ENCODE peak calls at places on chromosomes 13 and 19, in eight cellular contexts. One of them, this sample, is unnamed.

GRCh38 chr13:48334534-48335127 is 31.1 kb downstream of the RB1 start:
- DNase-seq in HCT116: peak; percentile 19
- DNase-seq in neural progenitor cell: peak; percentile 31
- DNase-seq in SK-N-SH: peak; percentile 15
- DNase-seq in GM23338: peak; percentile 45
- DNase-seq in GM23248: peak; percentile 59
- DNase-seq in PC-3: peak; percentile 49
- DNase-seq in OCI-LY7: peak; percentile 65
- DNase-seq in this sample: peak; percentile 39

GRCh38 chr13:43180036-43180660 is 156.8 kb downstream of the DNAJC15 start:
- DNase-seq in SK-N-SH: no peak
- DNase-seq in HCT116: no peak
- DNase-seq in PC-3: no peak
- DNase-seq in neural progenitor cell: no peak
- DNase-seq in OCI-LY7: no peak
- DNase-seq in GM23338: no peak
- DNase-seq in GM23248: no peak
- DNase-seq in this sample: no peak

GRCh38 chr13:74115138-74115537 is 19.1 kb downstream of the KLF12 start:
- DNase-seq in neural progenitor cell: no peak
- DNase-seq in PC-3: peak; percentile 52
- DNase-seq in HCT116: no peak
- DNase-seq in SK-N-SH: no peak
- DNase-seq in GM23248: peak; percentile 83
- DNase-seq in GM23338: no peak
- DNase-seq in OCI-LY7: no peak
- DNase-seq in this sample: no peak

GRCh38 chr13:45695198-45695730 is 6.9 kb upstream of the CBY2 start:
- DNase-seq in HCT116: no peak
- DNase-seq in SK-N-SH: no peak
- DNase-seq in GM23248: peak; percentile 38
- DNase-seq in OCI-LY7: no peak
- DNase-seq in PC-3: no peak
- DNase-seq in neural progenitor cell: no peak
- DNase-seq in GM23338: no peak
- DNase-seq in this sample: no peak

GRCh38 chr19:28864577-28865042 is 348.3 kb downstream of the UQCRFS1 start:
- DNase-seq in OCI-LY7: no peak
- DNase-seq in SK-N-SH: no peak
- DNase-seq in PC-3: no peak
- DNase-seq in HCT116: no peak
- DNase-seq in neural progenitor cell: no peak
- DNase-seq in GM23338: no peak
- DNase-seq in GM23248: no peak
- DNase-seq in this sample: no peak

GRCh38 chr19:3162418-3163229 is 15.9 kb upstream of the S1PR4 start:
- DNase-seq in HCT116: no peak
- DNase-seq in OCI-LY7: peak; percentile 55
- DNase-seq in GM23248: peak; percentile 56
- DNase-seq in PC-3: peak; percentile 14
- DNase-seq in SK-N-SH: peak; percentile 66
- DNase-seq in neural progenitor cell: no peak
- DNase-seq in GM23338: peak; percentile 52
- DNase-seq in this sample: no peak

GRCh38 chr19:3386447-3387234 is 20.3 kb downstream of the NFIC start:
- DNase-seq in HCT116: no peak
- DNase-seq in PC-3: no peak
- DNase-seq in SK-N-SH: peak; percentile 87
- DNase-seq in GM23248: no peak
- DNase-seq in neural progenitor cell: no peak
- DNase-seq in GM23338: no peak
- DNase-seq in OCI-LY7: no peak
- DNase-seq in this sample: no peak

GRCh38 chr19:12295191-12295590 is 508 bp upstream of the ZNF44 start:
- DNase-seq in OCI-LY7: no peak
- DNase-seq in HCT116: no peak
- DNase-seq in PC-3: no peak
- DNase-seq in neural progenitor cell: no peak
- DNase-seq in SK-N-SH: no peak
- DNase-seq in GM23248: peak; percentile 22
- DNase-seq in GM23338: no peak
- DNase-seq in this sample: peak; percentile 8

GRCh38 chr19:32022946-32023832 is 322.2 kb upstream of the ZNF507 start:
- DNase-seq in HCT116: no peak
- DNase-seq in neural progenitor cell: peak; percentile 29
- DNase-seq in OCI-LY7: no peak
- DNase-seq in GM23248: no peak
- DNase-seq in PC-3: no peak
- DNase-seq in SK-N-SH: peak; percentile 62
- DNase-seq in GM23338: peak; percentile 26
- DNase-seq in this sample: no peak

GRCh38 chr19:51724543-51724942 is 752 bp upstream of the HAS1 start:
- DNase-seq in GM23248: peak; percentile 69
- DNase-seq in neural progenitor cell: no peak
- DNase-seq in GM23338: no peak
- DNase-seq in OCI-LY7: no peak
- DNase-seq in PC-3: no peak
- DNase-seq in SK-N-SH: no peak
- DNase-seq in HCT116: no peak
- DNase-seq in this sample: no peak

GRCh38 chr13:83215627-83216026 is 666.6 kb downstream of the SLITRK1 start:
- DNase-seq in neural progenitor cell: no peak
- DNase-seq in GM23338: no peak
- DNase-seq in SK-N-SH: no peak
- DNase-seq in OCI-LY7: no peak
- DNase-seq in PC-3: peak; percentile 57
- DNase-seq in HCT116: no peak
- DNase-seq in GM23248: peak; percentile 81
- DNase-seq in this sample: no peak

GRCh38 chr19:7348587-7349230 is at the start of gene ARHGEF18:
- DNase-seq in PC-3: no peak
- DNase-seq in GM23338: no peak
- DNase-seq in neural progenitor cell: no peak
- DNase-seq in GM23248: no peak
- DNase-seq in SK-N-SH: no peak
- DNase-seq in OCI-LY7: peak; percentile 97
- DNase-seq in HCT116: no peak
- DNase-seq in this sample: no peak

GRCh38 chr19:11736696-11737095 is 2.0 kb downstream of the ZNF823 start:
- DNase-seq in neural progenitor cell: no peak
- DNase-seq in OCI-LY7: peak; percentile 23
- DNase-seq in HCT116: no peak
- DNase-seq in SK-N-SH: peak; percentile 21
- DNase-seq in GM23338: peak; percentile 3
- DNase-seq in GM23248: peak; percentile 81
- DNase-seq in PC-3: peak; percentile 38
- DNase-seq in this sample: peak; percentile 27

GRCh38 chr13:34320084-34320483 is 502.1 kb downstream of the RFC3 start:
- DNase-seq in GM23338: no peak
- DNase-seq in SK-N-SH: no peak
- DNase-seq in HCT116: no peak
- DNase-seq in PC-3: no peak
- DNase-seq in OCI-LY7: no peak
- DNase-seq in neural progenitor cell: no peak
- DNase-seq in GM23248: no peak
- DNase-seq in this sample: no peak

GRCh38 chr13:95494082-95494681 is 58.3 kb upstream of the CLDN10 start:
- DNase-seq in HCT116: peak; percentile 62
- DNase-seq in neural progenitor cell: peak; percentile 58
- DNase-seq in OCI-LY7: peak; percentile 29
- DNase-seq in GM23338: peak; percentile 77
- DNase-seq in GM23248: peak; percentile 54
- DNase-seq in PC-3: peak; percentile 83
- DNase-seq in SK-N-SH: peak; percentile 62
- DNase-seq in this sample: peak; percentile 66

GRCh38 chr19:31146546-31147183 is 202.6 kb downstream of the TSHZ3 start:
- DNase-seq in SK-N-SH: no peak
- DNase-seq in GM23248: peak; percentile 72
- DNase-seq in PC-3: no peak
- DNase-seq in neural progenitor cell: no peak
- DNase-seq in GM23338: peak; percentile 36
- DNase-seq in OCI-LY7: no peak
- DNase-seq in HCT116: no peak
- DNase-seq in this sample: no peak

GRCh38 chr19:55146648-55147218 is 2.3 kb downstream of the TNNT1 start:
- DNase-seq in OCI-LY7: peak; percentile 42
- DNase-seq in GM23338: peak; percentile 96
- DNase-seq in HCT116: peak; percentile 61
- DNase-seq in GM23248: peak; percentile 16
- DNase-seq in SK-N-SH: peak; percentile 70
- DNase-seq in neural progenitor cell: peak; percentile 91
- DNase-seq in PC-3: peak; percentile 84
- DNase-seq in this sample: peak; percentile 44

GRCh38 chr13:83634601-83635000 is 247.7 kb downstream of the SLITRK1 start:
- DNase-seq in neural progenitor cell: peak; percentile 5
- DNase-seq in PC-3: no peak
- DNase-seq in SK-N-SH: no peak
- DNase-seq in HCT116: no peak
- DNase-seq in OCI-LY7: no peak
- DNase-seq in GM23338: no peak
- DNase-seq in GM23248: no peak
- DNase-seq in this sample: no peak

GRCh38 chr19:35740423-35741215 is 1.6 kb downstream of the IGFLR1 start:
- DNase-seq in GM23248: peak; percentile 99
- DNase-seq in OCI-LY7: peak; percentile 97
- DNase-seq in SK-N-SH: peak; percentile 99
- DNase-seq in GM23338: peak; percentile 99
- DNase-seq in neural progenitor cell: peak; percentile 99
- DNase-seq in PC-3: peak; percentile 91
- DNase-seq in HCT116: peak; percentile 87
- DNase-seq in this sample: peak; percentile 99
- H3K27ac ChIP-seq in GM23248: peak overlapping the region; percentile 56
- H3K27ac ChIP-seq in OCI-LY7: peak overlapping the region; percentile 86
- H3K27ac ChIP-seq in SK-N-SH: peak overlapping the region; percentile 90
- H3K27ac ChIP-seq in GM23338: peak overlapping the region; percentile 96
- H3K27ac ChIP-seq in neural progenitor cell: peak overlapping the region; percentile 81
- H3K27ac ChIP-seq in PC-3: no peak overlapping the region
- H3K27ac ChIP-seq in HCT116: peak overlapping the region; percentile 73
- H3K27ac ChIP-seq in this sample: peak overlapping the region; percentile 50

GRCh38 chr13:110685305-110685704 is 20.6 kb downstream of the CARS2 start:
- DNase-seq in OCI-LY7: no peak
- DNase-seq in GM23338: no peak
- DNase-seq in neural progenitor cell: no peak
- DNase-seq in HCT116: no peak
- DNase-seq in SK-N-SH: no peak
- DNase-seq in GM23248: no peak
- DNase-seq in PC-3: no peak
- DNase-seq in this sample: peak; percentile 67

GRCh38 chr13:110683203-110683883 is 22.6 kb downstream of the CARS2 start:
- DNase-seq in GM23338: peak; percentile 45
- DNase-seq in OCI-LY7: no peak
- DNase-seq in SK-N-SH: no peak
- DNase-seq in HCT116: peak; percentile 8
- DNase-seq in PC-3: peak; percentile 19
- DNase-seq in neural progenitor cell: no peak
- DNase-seq in GM23248: peak; percentile 55
- DNase-seq in this sample: no peak

GRCh38 chr13:110683921-110684320 is 22.0 kb downstream of the CARS2 start:
- DNase-seq in GM23338: no peak
- DNase-seq in SK-N-SH: no peak
- DNase-seq in neural progenitor cell: no peak
- DNase-seq in OCI-LY7: no peak
- DNase-seq in HCT116: no peak
- DNase-seq in GM23248: no peak
- DNase-seq in PC-3: no peak
- DNase-seq in this sample: no peak

GRCh38 chr13:110682746-110683145 is 23.2 kb downstream of the CARS2 start:
- DNase-seq in neural progenitor cell: no peak
- DNase-seq in HCT116: no peak
- DNase-seq in OCI-LY7: no peak
- DNase-seq in SK-N-SH: no peak
- DNase-seq in GM23248: no peak
- DNase-seq in PC-3: no peak
- DNase-seq in GM23338: no peak
- DNase-seq in this sample: no peak

GRCh38 chr13:110684388-110685056 is 21.4 kb downstream of the CARS2 start:
- DNase-seq in SK-N-SH: no peak
- DNase-seq in GM23248: no peak
- DNase-seq in neural progenitor cell: no peak
- DNase-seq in PC-3: no peak
- DNase-seq in GM23338: no peak
- DNase-seq in HCT116: no peak
- DNase-seq in OCI-LY7: no peak
- DNase-seq in this sample: peak; percentile 27
- TF ChIP-seq EZH2phosphoT487 in SK-N-SH: no peak
- TF ChIP-seq EZH2phosphoT487 in GM23248: no peak
- TF ChIP-seq EZH2phosphoT487 in neural progenitor cell: no peak
- TF ChIP-seq EZH2phosphoT487 in PC-3: no peak
- TF ChIP-seq EZH2phosphoT487 in GM23338: no peak
- TF ChIP-seq EZH2phosphoT487 in HCT116: no peak
- TF ChIP-seq EZH2phosphoT487 in OCI-LY7: no peak
- TF ChIP-seq EZH2phosphoT487 in this sample: peak; percentile 92

DNA sequence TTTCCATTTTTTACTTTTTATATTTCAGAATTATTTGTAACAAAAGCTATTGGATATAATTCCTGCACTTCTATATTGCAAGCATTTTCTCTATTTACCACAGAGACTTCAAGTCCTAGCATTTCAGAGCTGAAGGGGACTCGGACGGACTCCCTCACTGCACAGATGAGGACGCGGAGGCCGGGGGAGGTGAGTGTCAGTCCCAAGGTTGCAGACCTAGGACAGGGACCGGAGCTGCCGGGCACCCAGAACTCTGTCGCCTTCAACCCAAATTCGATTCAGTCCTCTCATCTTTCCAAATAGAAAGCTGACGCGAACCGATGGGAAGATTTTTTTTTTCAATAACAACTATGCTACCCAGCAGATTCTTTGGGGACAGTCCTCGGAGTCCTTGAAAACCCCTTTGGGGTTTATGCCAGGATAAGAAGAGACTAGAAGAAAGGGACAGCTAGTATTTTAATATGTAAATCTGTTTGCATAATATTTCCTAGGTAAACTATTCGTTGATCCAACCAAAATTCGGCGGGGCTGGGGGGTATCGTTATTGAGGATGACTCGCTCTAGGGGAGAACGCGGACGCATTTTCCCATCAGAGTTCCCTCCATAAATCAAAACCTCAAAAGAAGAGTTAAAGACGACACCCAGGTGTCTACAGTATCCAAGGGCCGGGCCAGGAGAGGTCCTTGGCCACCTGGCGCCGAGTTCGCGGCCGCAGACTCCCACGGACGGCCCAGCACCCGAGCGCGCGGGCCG is 804 bp downstream of the FLT3 start:
- DNase-seq in GM23248: no peak
- DNase-seq in PC-3: no peak
- DNase-seq in OCI-LY7: no peak
- DNase-seq in SK-N-SH: no peak
- DNase-seq in neural progenitor cell: peak; percentile 23
- DNase-seq in GM23338: peak; percentile 20
- DNase-seq in HCT116: no peak
- DNase-seq in this sample: no peak
- H3K4me3 ChIP-seq in GM23248: peak overlapping the region; percentile 45
- H3K4me3 ChIP-seq in PC-3: no peak overlapping the region
- H3K4me3 ChIP-seq in OCI-LY7: no peak overlapping the region
- H3K4me3 ChIP-seq in SK-N-SH: peak overlapping the region; percentile 21
- H3K4me3 ChIP-seq in neural progenitor cell: peak overlapping the region; percentile 64
- H3K4me3 ChIP-seq in GM23338: peak overlapping the region; percentile 82
- H3K4me3 ChIP-seq in HCT116: peak overlapping the region; percentile 53
- H3K4me3 ChIP-seq in this sample: peak overlapping the region; percentile 36

DNA sequence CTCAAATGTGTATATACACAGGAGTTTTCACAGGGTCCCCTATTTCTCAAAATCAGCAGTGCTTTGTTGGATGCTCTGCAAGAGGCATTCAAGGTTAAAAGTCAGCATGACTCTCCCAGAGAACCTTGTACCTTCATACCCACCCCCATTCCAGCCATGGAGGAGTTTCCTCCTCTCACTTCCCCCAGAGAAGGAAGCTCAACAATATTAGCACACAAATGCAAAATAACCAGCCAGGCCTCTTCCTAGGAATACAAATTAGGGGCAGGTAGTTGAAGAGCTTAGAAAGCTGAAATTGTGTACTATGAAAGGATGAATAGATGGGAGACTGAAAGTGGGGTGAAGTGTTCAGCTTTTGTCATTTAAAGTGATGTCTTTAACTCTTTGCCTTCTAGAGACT is 43.8 kb downstream of the SPRY2 start:
- DNase-seq in OCI-LY7: no peak
- DNase-seq in neural progenitor cell: no peak
- DNase-seq in GM23248: no peak
- DNase-seq in HCT116: no peak
- DNase-seq in SK-N-SH: no peak
- DNase-seq in PC-3: no peak
- DNase-seq in GM23338: peak; percentile 79
- DNase-seq in this sample: peak; percentile 8
- H3K27ac ChIP-seq in OCI-LY7: no peak overlapping the region
- H3K27ac ChIP-seq in neural progenitor cell: no peak overlapping the region
- H3K27ac ChIP-seq in GM23248: no peak overlapping the region
- H3K27ac ChIP-seq in HCT116: no peak overlapping the region
- H3K27ac ChIP-seq in SK-N-SH: no peak overlapping the region
- H3K27ac ChIP-seq in PC-3: no peak overlapping the region
- H3K27ac ChIP-seq in GM23338: peak overlapping the region; percentile 92
- H3K27ac ChIP-seq in this sample: no peak overlapping the region

This sample was measured in hepatocyte.